ENCODE peak calls at places on chromosomes 4 and X, in four cellular contexts. One of them, this sample, is unnamed.

GRCh38 chr4:14247767-14248166 is 620.2 kb upstream of the BOD1L1 start:
- DNase-seq in left lung: no peak
- DNase-seq in foreskin keratinocyte: no peak
- DNase-seq in tibial artery: no peak
- DNase-seq in this sample: no peak

GRCh38 chr4:10929818-10930217 is 245.2 kb upstream of the CLNK start:
- DNase-seq in foreskin keratinocyte: no peak
- DNase-seq in left lung: no peak
- DNase-seq in tibial artery: no peak
- DNase-seq in this sample: no peak

GRCh38 chr4:113576947-113577678 is 184.4 kb downstream of the CAMK2D start:
- DNase-seq in left lung: no peak
- DNase-seq in tibial artery: no peak
- DNase-seq in foreskin keratinocyte: no peak
- DNase-seq in this sample: no peak

GRCh38 chrX:127305013-127305412 is 485.5 kb downstream of the PRR32 start:
- DNase-seq in left lung: no peak
- DNase-seq in foreskin keratinocyte: no peak
- DNase-seq in tibial artery: no peak
- DNase-seq in this sample: no peak

GRCh38 chrX:1164322-1165288 is 47.8 kb downstream of the CRLF2 start:
- DNase-seq in tibial artery: peak; percentile 58
- DNase-seq in left lung: no peak
- DNase-seq in foreskin keratinocyte: no peak
- DNase-seq in this sample: peak; percentile 38

GRCh38 chrX:78652971-78653822 is 5.9 kb downstream of the RTL3 start:
- DNase-seq in left lung: no peak
- DNase-seq in tibial artery: no peak
- DNase-seq in foreskin keratinocyte: peak; percentile 71
- DNase-seq in this sample: no peak

GRCh38 chrX:78945186-78945912 is at the start of gene P2RY10:
- DNase-seq in left lung: no peak
- DNase-seq in foreskin keratinocyte: no peak
- DNase-seq in tibial artery: no peak
- DNase-seq in this sample: peak; percentile 81

GRCh38 chrX:70479970-70480659 is 35.5 kb downstream of the DLG3 start:
- DNase-seq in left lung: no peak
- DNase-seq in tibial artery: no peak
- DNase-seq in foreskin keratinocyte: no peak
- DNase-seq in this sample: no peak

GRCh38 chr4:47852121-47852520 is 14.3 kb upstream of the CORIN start:
- DNase-seq in tibial artery: no peak
- DNase-seq in left lung: no peak
- DNase-seq in foreskin keratinocyte: no peak
- DNase-seq in this sample: no peak

GRCh38 chrX:21150208-21150607 is 224.0 kb upstream of the CNKSR2 start:
- DNase-seq in tibial artery: no peak
- DNase-seq in left lung: no peak
- DNase-seq in foreskin keratinocyte: no peak
- DNase-seq in this sample: no peak

GRCh38 chr4:47071863-47072441 is 40.6 kb downstream of the GABRB1 start:
- DNase-seq in left lung: no peak
- DNase-seq in foreskin keratinocyte: no peak
- DNase-seq in tibial artery: no peak
- DNase-seq in this sample: no peak

GRCh38 chr4:147787204-147787603 is 55.3 kb downstream of the ARHGAP10 start:
- DNase-seq in tibial artery: no peak
- DNase-seq in left lung: no peak
- DNase-seq in foreskin keratinocyte: no peak
- DNase-seq in this sample: no peak

GRCh38 chr4:147789596-147789995 is 57.7 kb downstream of the ARHGAP10 start:
- DNase-seq in left lung: no peak
- DNase-seq in tibial artery: no peak
- DNase-seq in foreskin keratinocyte: no peak
- DNase-seq in this sample: no peak

GRCh38 chr4:147786531-147786930 is 54.6 kb downstream of the ARHGAP10 start:
- DNase-seq in tibial artery: no peak
- DNase-seq in left lung: no peak
- DNase-seq in foreskin keratinocyte: no peak
- DNase-seq in this sample: no peak

GRCh38 chr4:147788791-147789190 is 56.9 kb downstream of the ARHGAP10 start:
- DNase-seq in foreskin keratinocyte: no peak
- DNase-seq in left lung: no peak
- DNase-seq in tibial artery: no peak
- DNase-seq in this sample: no peak

DNA sequence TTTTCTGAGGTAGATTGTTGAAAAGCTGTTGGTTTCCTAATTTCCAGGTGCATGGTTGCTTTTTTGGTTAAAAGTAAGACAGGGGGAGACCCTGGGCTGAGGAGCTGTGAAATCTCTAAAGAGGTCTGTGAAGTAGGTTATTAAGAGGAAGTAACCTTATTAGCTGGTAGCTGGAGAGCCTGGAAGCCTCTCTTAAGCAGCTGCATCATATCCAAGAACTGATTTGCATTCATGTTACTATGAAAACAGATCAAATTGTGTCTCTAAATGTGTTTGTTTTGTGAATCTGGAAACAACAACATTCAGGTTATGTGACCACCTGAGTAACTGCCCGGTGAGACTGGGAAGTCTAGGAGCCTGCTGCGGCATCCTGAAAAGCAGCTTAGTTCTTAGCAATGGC is 54.1 kb downstream of the ARHGAP10 start:
- DNase-seq in tibial artery: no peak
- DNase-seq in left lung: no peak
- DNase-seq in foreskin keratinocyte: no peak
- DNase-seq in this sample: peak; percentile 33
- H3K4me1 ChIP-seq in tibial artery: peaks cover 70% of the 10 kb centered on the region
- H3K4me1 ChIP-seq in left lung: peaks cover 8% of the 10 kb centered on the region
- H3K4me1 ChIP-seq in foreskin keratinocyte: peaks cover 34% of the 10 kb centered on the region
- H3K4me1 ChIP-seq in this sample: no peaks in the 10 kb centered on the region

GRCh38 chrX:106716004-106716403 is 10.5 kb upstream of the RNF128 start:
- DNase-seq in foreskin keratinocyte: no peak
- DNase-seq in tibial artery: no peak
- DNase-seq in left lung: no peak
- DNase-seq in this sample: no peak

GRCh38 chrX:106716463-106716862 is 10.0 kb upstream of the RNF128 start:
- DNase-seq in left lung: no peak
- DNase-seq in foreskin keratinocyte: no peak
- DNase-seq in tibial artery: no peak
- DNase-seq in this sample: no peak

GRCh38 chrX:106718709-106719108 is 7.8 kb upstream of the RNF128 start:
- DNase-seq in foreskin keratinocyte: no peak
- DNase-seq in tibial artery: no peak
- DNase-seq in left lung: no peak
- DNase-seq in this sample: no peak
- H3K27ac ChIP-seq in foreskin keratinocyte: no peak overlapping the region
- H3K27ac ChIP-seq in tibial artery: no peak overlapping the region
- H3K27ac ChIP-seq in left lung: no peak overlapping the region
- H3K27ac ChIP-seq in this sample: no peak overlapping the region

DNA sequence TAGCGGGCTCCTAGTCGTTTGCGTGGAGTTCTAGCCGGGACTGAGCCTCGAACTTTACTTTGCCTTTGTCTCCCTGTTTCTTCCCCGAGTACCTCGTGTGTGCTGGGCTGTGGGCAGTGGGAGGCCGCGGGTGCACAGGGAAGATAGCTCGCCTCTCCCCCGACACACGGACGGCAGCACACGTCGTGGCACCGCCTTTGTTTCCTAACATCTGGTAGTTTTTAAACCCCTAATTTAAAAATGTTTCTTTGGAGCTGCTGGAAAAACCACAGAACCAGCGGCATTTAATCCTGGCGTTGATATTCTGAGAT is 866 bp downstream of the RBM46 start:
- DNase-seq in tibial artery: no peak
- DNase-seq in left lung: peak; percentile 59
- DNase-seq in foreskin keratinocyte: no peak
- DNase-seq in this sample: no peak
- H3K4me1 ChIP-seq in tibial artery: no peaks in the 10 kb centered on the region
- H3K4me1 ChIP-seq in left lung: no peaks in the 10 kb centered on the region
- H3K4me1 ChIP-seq in foreskin keratinocyte: no peaks in the 10 kb centered on the region
- H3K4me1 ChIP-seq in this sample: no peaks in the 10 kb centered on the region

DNA sequence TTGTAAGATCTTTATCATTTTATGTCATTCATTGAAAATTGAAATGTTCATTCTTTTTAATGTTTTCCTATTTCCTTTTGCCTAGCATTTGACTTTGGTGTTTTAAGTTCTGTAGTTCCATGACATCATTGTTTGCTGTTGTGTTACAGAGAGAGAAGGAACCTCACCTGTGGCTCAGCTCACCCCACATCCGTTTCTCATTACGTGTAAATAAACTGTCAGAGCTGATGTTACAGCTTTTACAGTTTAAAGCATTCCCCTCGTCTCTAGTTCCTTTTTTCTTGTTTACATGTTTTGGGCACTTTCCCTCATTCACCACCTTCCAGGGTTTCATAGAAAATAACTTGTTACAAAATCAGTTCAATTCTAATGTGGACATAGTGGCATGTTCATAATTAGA is 137.2 kb downstream of the FNIP2 start:
- DNase-seq in left lung: no peak
- DNase-seq in tibial artery: no peak
- DNase-seq in foreskin keratinocyte: no peak
- DNase-seq in this sample: peak; percentile 58
- H3K27ac ChIP-seq in left lung: no peak overlapping the region
- H3K27ac ChIP-seq in tibial artery: no peak overlapping the region
- H3K27ac ChIP-seq in foreskin keratinocyte: no peak overlapping the region
- H3K27ac ChIP-seq in this sample: no peak overlapping the region

DNA sequence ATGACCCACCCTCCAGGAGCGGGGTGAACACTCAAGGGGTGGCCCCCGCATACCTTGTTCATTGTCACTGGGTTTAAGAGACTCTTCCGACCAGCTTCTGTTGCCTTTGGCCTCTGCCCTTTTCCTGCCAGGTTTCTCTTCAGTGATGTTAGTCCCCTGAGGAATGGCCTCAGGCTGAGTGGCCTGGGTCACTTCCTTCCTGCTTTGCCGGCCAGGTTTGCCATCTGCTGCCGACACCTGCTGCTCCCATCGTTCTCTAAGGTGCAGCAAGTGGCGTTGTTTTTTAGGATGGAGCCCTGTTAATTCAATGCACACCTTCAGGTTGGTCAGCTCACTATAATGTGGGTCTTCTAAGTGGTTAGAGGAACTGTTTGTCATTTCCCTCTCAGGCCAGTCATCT is 34.2 kb downstream of the BCOR start:
- DNase-seq in left lung: no peak
- DNase-seq in tibial artery: no peak
- DNase-seq in foreskin keratinocyte: no peak
- DNase-seq in this sample: no peak
- H3K4me1 ChIP-seq in left lung: no peaks in the 10 kb centered on the region
- H3K4me1 ChIP-seq in tibial artery: no peaks in the 10 kb centered on the region
- H3K4me1 ChIP-seq in foreskin keratinocyte: peaks cover 9% of the 10 kb centered on the region
- H3K4me1 ChIP-seq in this sample: peaks cover 36% of the 10 kb centered on the region

DNA sequence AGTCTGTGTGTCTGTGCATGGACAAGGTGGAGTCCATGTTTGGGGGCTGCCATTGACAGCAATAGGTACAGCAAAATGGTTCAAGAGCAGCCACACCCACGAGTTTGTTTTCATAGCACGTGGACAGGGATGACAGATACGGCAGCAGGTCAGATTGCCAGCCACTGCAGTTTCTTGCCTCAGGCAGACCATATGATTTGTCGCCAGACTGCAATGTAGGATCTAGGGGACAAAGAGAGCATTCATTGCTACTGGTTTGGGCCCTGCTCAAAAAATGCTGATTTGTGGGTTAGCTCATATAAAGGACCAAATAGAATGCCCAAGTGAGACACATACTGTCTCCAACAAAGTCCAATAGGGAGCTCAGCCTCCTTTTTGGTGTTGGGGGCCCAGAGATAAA is 90.0 kb downstream of the CEP135 start:
- DNase-seq in left lung: no peak
- DNase-seq in tibial artery: no peak
- DNase-seq in foreskin keratinocyte: no peak
- DNase-seq in this sample: no peak
- H3K27ac ChIP-seq in left lung: no peak overlapping the region
- H3K27ac ChIP-seq in tibial artery: no peak overlapping the region
- H3K27ac ChIP-seq in foreskin keratinocyte: no peak overlapping the region
- H3K27ac ChIP-seq in this sample: no peak overlapping the region

GRCh38 chrX:148700021-148700420 is 199.6 kb downstream of the AFF2 start:
- DNase-seq in left lung: no peak
- DNase-seq in tibial artery: no peak
- DNase-seq in foreskin keratinocyte: no peak
- DNase-seq in this sample: no peak
- H3K4me1 ChIP-seq in left lung: no peaks in the 10 kb centered on the region
- H3K4me1 ChIP-seq in tibial artery: no peaks in the 10 kb centered on the region
- H3K4me1 ChIP-seq in foreskin keratinocyte: no peaks in the 10 kb centered on the region
- H3K4me1 ChIP-seq in this sample: no peaks in the 10 kb centered on the region

GRCh38 chrX:73830489-73831414 is 267.8 kb downstream of the CHIC1 start:
- DNase-seq in tibial artery: no peak
- DNase-seq in left lung: no peak
- DNase-seq in foreskin keratinocyte: no peak
- DNase-seq in this sample: no peak
- H3K27ac ChIP-seq in tibial artery: no peak overlapping the region
- H3K27ac ChIP-seq in left lung: no peak overlapping the region
- H3K27ac ChIP-seq in foreskin keratinocyte: no peak overlapping the region
- H3K27ac ChIP-seq in this sample: no peak overlapping the region

DNA sequence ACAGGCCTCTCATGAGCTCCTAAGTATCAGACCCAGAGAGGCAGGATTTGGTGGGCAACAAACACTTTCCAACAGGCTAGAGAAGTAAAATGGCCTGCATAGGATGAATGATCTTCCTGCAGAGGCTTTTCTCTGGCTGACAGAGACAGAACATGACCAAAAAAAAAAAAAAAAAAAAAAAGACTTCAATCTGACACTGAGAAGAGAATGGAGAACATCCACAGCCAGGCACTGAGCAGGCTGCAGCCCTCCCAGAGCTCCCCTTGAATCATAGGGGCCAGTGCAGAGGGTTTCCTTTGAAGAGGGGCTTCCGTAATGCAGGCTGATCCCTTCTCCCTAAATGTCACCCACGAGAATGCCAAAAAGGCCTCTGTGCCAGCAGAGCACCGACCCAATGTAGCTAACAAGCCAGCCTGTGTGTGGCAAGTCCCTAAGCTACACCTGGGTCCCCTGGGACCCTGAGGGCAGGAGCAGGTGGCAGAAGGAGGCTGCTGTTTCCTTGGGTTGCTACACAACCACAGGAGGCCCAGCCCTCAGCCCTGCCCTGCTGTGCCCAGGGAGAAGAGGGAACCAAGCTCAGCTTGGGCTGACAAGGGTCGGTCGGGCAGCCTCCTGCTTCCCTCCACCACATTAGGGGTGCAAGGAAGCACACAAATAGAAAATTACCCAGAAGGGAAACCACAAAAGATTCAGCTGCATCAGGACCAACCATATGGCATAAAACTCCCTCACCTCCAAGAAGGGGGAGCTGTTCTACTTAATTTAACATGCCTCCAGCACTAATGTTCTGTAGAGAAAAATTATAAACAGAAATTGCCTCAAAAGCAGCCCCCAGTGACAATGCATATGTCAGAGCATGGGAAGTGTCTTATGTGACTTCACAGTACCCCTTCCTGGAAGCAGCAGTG is 55.5 kb downstream of the MAP7D2 start:
- DNase-seq in tibial artery: no peak
- DNase-seq in left lung: no peak
- DNase-seq in foreskin keratinocyte: no peak
- DNase-seq in this sample: no peak
- H3K4me1 ChIP-seq in tibial artery: no peaks in the 10 kb centered on the region
- H3K4me1 ChIP-seq in left lung: no peaks in the 10 kb centered on the region
- H3K4me1 ChIP-seq in foreskin keratinocyte: no peaks in the 10 kb centered on the region
- H3K4me1 ChIP-seq in this sample: no peaks in the 10 kb centered on the region

This sample was measured in CD4-positive, CD25-positive, alpha-beta regulatory T cell.